ENCODE peak calls at places on chromosomes 1 and 21, in ten cellular contexts. Z, X, V, Q, O, M, H, U, I and P are unnamed samples.

GRCh38 chr21:35037384-35038105 is 11.6 kb downstream of the RUNX1 start:
- DNase-seq in Z (no peak), X (no peak), V (no peak), Q (no peak), O (no peak), M (no peak), H (no peak), U (no peak), I (no peak), P (no peak)

GRCh38 chr1:18253093-18253492 is 145.5 kb downstream of the IGSF21 start:
- DNase-seq in Z (no peak), X (no peak), V (no peak), Q (no peak), O (no peak), M (no peak), H (no peak), U (no peak), I (no peak), P (no peak)

GRCh38 chr21:38386967-38387366 is 111.3 kb downstream of the ERG start:
- DNase-seq in Z (peak), X (no peak), V (no peak), Q (no peak), O (no peak), M (no peak), H (no peak), U (no peak), I (no peak), P (no peak)

GRCh38 chr1:6859415-6860343 is 74.4 kb downstream of the CAMTA1 start:
- DNase-seq in Z (no peak), X (no peak), V (no peak), Q (no peak), O (peak), M (no peak), H (no peak), U (no peak), I (peak), P (peak)

GRCh38 chr1:208054485-208054884 is 143.6 kb upstream of the CD34 start:
- DNase-seq in Z (no peak), X (no peak), V (no peak), Q (no peak), O (no peak), M (no peak), H (no peak), U (no peak), I (no peak), P (no peak)

GRCh38 chr1:13836136-13836535 is 136.1 kb downstream of the PRDM2 start:
- DNase-seq in Z (no peak), X (no peak), V (no peak), Q (no peak), O (no peak), M (no peak), H (no peak), U (no peak), I (no peak), P (no peak)

GRCh38 chr1:17569200-17570139 is 30.0 kb downstream of the ARHGEF10L start:
- DNase-seq in Z (no peak), X (peak), V (peak), Q (no peak), O (peak), M (no peak), H (peak), U (no peak), I (peak), P (no peak)

GRCh38 chr1:17177654-17178053 is 27.3 kb upstream of the PADI1 start:
- DNase-seq in Z (no peak), X (no peak), V (no peak), Q (no peak), O (no peak), M (no peak), H (no peak), U (no peak), I (no peak), P (no peak)

GRCh38 chr1:1437904-1438376 is 2.5 kb downstream of the VWA1 start:
- DNase-seq in Z (no peak), X (no peak), V (no peak), Q (no peak), O (no peak), M (no peak), H (peak), U (no peak), I (no peak), P (no peak)

GRCh38 chr1:14996133-14997050 is 157.2 kb upstream of the TMEM51 start:
- DNase-seq in Z (no peak), X (no peak), V (no peak), Q (no peak), O (peak), M (no peak), H (no peak), U (no peak), I (peak), P (no peak)

GRCh38 chr21:16243396-16243795 is 513.6 kb downstream of the USP25 start:
- DNase-seq in Z (no peak), X (peak), V (no peak), Q (no peak), O (no peak), M (no peak), H (no peak), U (no peak), I (no peak), P (no peak)

GRCh38 chr1:234687011-234687410 is 77.0 kb upstream of the IRF2BP2 start:
- DNase-seq in Z (no peak), X (no peak), V (no peak), Q (no peak), O (no peak), M (no peak), H (no peak), U (no peak), I (no peak), P (no peak)